ENCODE peak calls at places on chromosomes 13 and 19, in seven cellular contexts. T is GM12891, M is H1, E is K562, F is SK-N-SH, P is GM12878, H is HepG2. X is an unnamed sample.

GRCh38 chr13:95185851-95186250 is 115.4 kb downstream of the ABCC4 start:
- DNase-seq in T (no peak), M (no peak), E (no peak), F (no peak), P (no peak), H (no peak), X (no peak)

GRCh38 chr19:43562698-43563241 is 12.6 kb downstream of the XRCC1 start:
- DNase-seq in T (no peak), M (no peak), E (no peak), F (no peak), P (peak; percentile 91), H (no peak), X (no peak)

GRCh38 chr19:2661615-2662014 is 40.9 kb downstream of the GNG7 start:
- DNase-seq in T (no peak), M (no peak), E (no peak), F (no peak), P (no peak), H (no peak), X (no peak)

GRCh38 chr13:51519839-51520238 is 64.4 kb upstream of the WDFY2 start:
- DNase-seq in T (no peak), M (no peak), E (no peak), F (no peak), P (no peak), H (peak; percentile 52), X (no peak)

GRCh38 chr19:13104848-13105646 is 2.4 kb upstream of the LYL1 start:
- DNase-seq in T (no peak), M (no peak), E (no peak), F (no peak), P (no peak), H (no peak), X (no peak)

GRCh38 chr13:74444877-74445479 is 310.8 kb upstream of the KLF12 start:
- DNase-seq in T (no peak), M (no peak), E (no peak), F (peak; percentile 17), P (no peak), H (no peak), X (no peak)

GRCh38 chr19:49932731-49933131 is 3.4 kb upstream of the NUP62 start:
- DNase-seq in T (no peak), M (no peak), E (no peak), F (no peak), P (no peak), H (no peak), X (no peak)

GRCh38 chr19:40617961-40618360 is 16.8 kb downstream of the LTBP4 start:
- DNase-seq in T (no peak), M (no peak), E (no peak), F (no peak), P (no peak), H (no peak), X (no peak)

GRCh38 chr19:35868172-35868822 is at the start of gene APLP1:
- DNase-seq in T (no peak), M (peak; percentile 84), E (peak; percentile 88), F (peak; percentile 92), P (no peak), H (peak; percentile 14), X (no peak)

GRCh38 chr13:100394005-100394695 is 194.4 kb downstream of the GGACT start:
- DNase-seq in T (no peak), M (no peak), E (no peak), F (peak; percentile 17), P (peak; percentile 51), H (no peak), X (no peak)
- TF ChIP-seq TAF1 in T (no peak), M (no peak), E (no peak), F (no peak), P (no peak), H (no peak), X (no peak)

GRCh38 chr19:47886010-47886559 is at the start of gene SULT2A1:
- DNase-seq in T (no peak), M (no peak), E (no peak), F (no peak), P (no peak), H (peak; percentile 92), X (no peak)
- TF ChIP-seq TAF1 in T (no peak), M (no peak), E (no peak), F (no peak), P (no peak), H (peak; percentile 60), X (no peak)

GRCh38 chr19:44644391-44645016 is 794 bp downstream of the PVR start:
- DNase-seq in T (peak; percentile 35), M (peak; percentile 73), E (peak; percentile 32), F (peak; percentile 79), P (no peak), H (peak; percentile 34), X (no peak)

GRCh38 chr19:44642375-44642774 is 1.3 kb upstream of the PVR start:
- DNase-seq in T (no peak), M (no peak), E (no peak), F (no peak), P (no peak), H (no peak), X (no peak)

GRCh38 chr19:44645407-44646048 is 1.8 kb downstream of the PVR start:
- DNase-seq in T (no peak), M (no peak), E (no peak), F (no peak), P (no peak), H (no peak), X (no peak)

GRCh38 chr19:44641866-44642265 is 1.8 kb upstream of the PVR start:
- DNase-seq in T (no peak), M (no peak), E (no peak), F (no peak), P (no peak), H (no peak), X (no peak)

DNA sequence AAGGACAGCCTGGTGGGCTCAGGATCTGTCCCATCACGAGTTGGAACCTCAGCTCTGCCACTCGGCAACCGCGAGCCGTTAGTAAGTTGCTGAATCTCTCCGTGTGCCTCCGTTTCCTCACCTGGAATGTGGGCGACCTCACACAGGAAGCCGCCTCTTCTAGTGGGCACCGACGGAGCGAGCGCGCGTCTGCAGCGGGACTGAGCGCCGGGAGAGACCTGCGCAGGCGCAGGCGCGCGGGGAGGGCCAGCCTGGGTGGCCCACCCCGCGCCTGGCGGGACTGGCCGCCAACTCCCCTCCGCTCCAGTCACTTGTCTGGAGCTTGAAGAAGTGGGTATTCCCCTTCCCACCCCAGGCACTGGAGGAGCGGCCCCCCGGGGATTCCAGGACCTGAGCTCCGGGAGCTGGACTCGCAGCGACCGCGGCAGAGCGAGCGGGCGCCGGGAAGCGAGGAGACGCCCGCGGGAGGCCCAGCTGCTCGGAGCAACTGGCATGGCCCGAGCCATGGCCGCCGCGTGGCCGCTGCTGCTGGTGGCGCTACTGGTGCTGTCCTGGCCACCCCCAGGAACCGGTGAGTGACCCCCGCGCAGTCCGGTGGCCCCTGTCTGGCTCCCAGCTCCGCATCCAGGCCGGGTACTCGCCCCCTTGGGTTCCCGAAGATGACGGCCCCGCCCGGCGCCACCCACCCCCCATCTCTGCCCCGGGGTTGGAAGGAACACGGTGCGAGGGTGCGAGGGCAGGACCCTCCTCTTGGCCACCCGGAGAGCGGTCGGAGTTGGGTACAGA is at the start of gene PVR:
- DNase-seq in T (peak; percentile 42), M (peak; percentile 77), E (peak; percentile 73), F (peak; percentile 95), P (no peak), H (peak; percentile 50), X (no peak)
- TF ChIP-seq TAF1 in T (no peak), M (peak; percentile 77), E (no peak), F (peak; percentile 73), P (no peak), H (peak; percentile 67), X (no peak)

GRCh38 chr19:4084547-4084877 is 17.8 kb upstream of the ZBTB7A start:
- DNase-seq in T (no peak), M (no peak), E (no peak), F (no peak), P (no peak), H (no peak), X (no peak)

GRCh38 chr19:4081441-4082129 is 14.9 kb upstream of the ZBTB7A start:
- DNase-seq in T (no peak), M (no peak), E (peak; percentile 50), F (no peak), P (no peak), H (no peak), X (no peak)

GRCh38 chr19:4086336-4086953 is 19.7 kb upstream of the ZBTB7A start:
- DNase-seq in T (no peak), M (no peak), E (no peak), F (no peak), P (no peak), H (no peak), X (no peak)

GRCh38 chr19:4082172-4082571 is 15.5 kb upstream of the ZBTB7A start:
- DNase-seq in T (no peak), M (no peak), E (no peak), F (no peak), P (no peak), H (no peak), X (no peak)

DNA sequence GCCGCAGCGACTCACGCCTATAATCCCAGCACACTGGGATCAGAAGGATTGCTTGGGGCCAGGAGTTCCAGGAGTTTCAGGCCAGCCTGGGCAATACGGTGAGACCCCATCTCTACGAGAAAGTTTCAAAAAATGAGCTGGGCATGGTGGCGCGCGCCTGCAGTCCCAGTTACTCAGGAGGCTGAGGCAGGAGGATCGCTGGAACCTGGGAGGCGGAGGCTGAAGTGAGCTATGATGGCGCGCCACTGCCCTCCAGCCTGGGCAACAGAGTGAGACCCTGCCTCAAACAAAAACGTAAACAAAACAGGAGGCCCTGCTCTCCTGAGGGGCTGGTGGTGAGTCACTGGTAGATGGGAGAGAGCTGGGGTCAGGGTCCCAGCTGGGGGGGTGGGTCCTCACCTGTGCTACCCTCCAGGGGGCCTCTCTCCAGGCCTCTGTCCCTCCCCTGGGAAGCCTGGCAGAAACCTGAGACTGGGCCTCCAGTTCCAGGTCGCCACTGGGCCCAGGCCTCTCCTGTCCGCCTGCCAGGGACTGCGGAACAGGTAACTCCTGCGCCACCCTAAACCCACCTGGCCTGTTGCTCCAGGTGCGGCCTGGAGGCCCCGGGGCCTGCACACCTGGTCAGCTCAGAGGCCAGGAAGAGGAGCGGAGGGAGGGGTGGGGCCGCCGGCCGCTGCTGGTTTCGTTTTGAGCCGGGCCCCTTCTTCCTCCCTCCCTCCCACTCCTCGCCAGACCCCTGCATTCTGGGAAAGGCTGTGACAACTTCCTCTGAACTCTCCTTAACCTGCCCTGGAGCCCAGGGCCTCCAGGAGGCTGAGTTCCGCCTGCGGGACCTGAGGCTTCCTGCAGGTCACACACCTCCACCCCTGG is 17.2 kb upstream of the ZBTB7A start:
- DNase-seq in T (peak; percentile 59), M (no peak), E (no peak), F (no peak), P (no peak), H (no peak), X (no peak)
- TF ChIP-seq TAF1 in T (no peak), M (no peak), E (no peak), F (no peak), P (no peak), H (no peak), X (no peak)